ENCODE peak calls at places on chromosome 14, in eight cellular contexts. C, H, Q, L, T, Y, F and V are unnamed samples.

GRCh38 chr14:91315844-91316267 is 71.4 kb upstream of the GPR68 start:
- DNase-seq in Q (no peak), H (peak), L (no peak), T (peak), C (no peak), F (no peak), Y (no peak), V (no peak)

GRCh38 chr14:93902619-93903307 is 24.4 kb upstream of the FAM181A start:
- DNase-seq in T (no peak), F (no peak), H (no peak), L (no peak), Y (no peak), Q (no peak), C (no peak), V (no peak)

GRCh38 chr14:52692248-52692962 is 3.0 kb downstream of the ERO1A start:
- DNase-seq in Q (peak), Y (no peak), T (no peak), F (no peak), H (no peak), L (no peak), C (no peak), V (no peak)

GRCh38 chr14:91419044-91419397 is 1.4 kb upstream of the CCDC88C start:
- DNase-seq in Y (no peak), L (no peak), H (no peak), T (no peak), Q (no peak), C (no peak), F (no peak), V (no peak)

GRCh38 chr14:65356327-65356836 is 56.1 kb upstream of the FUT8 start:
- DNase-seq in L (no peak), C (peak), T (no peak), F (peak), Q (no peak), Y (no peak), H (no peak), V (no peak)

GRCh38 chr14:80464531-80465149 is 253.3 kb upstream of the DIO2 start:
- DNase-seq in Q (no peak), C (no peak), L (no peak), F (peak), H (no peak), Y (no peak), T (no peak), V (peak)

GRCh38 chr14:99467338-99468075 is 13.2 kb downstream of the SETD3 start:
- DNase-seq in F (no peak), L (no peak), Y (no peak), H (no peak), Q (no peak), C (no peak), T (no peak), V (no peak)

GRCh38 chr14:104999361-104999760 is 13.8 kb downstream of the CLBA1 start:
- DNase-seq in Y (no peak), Q (no peak), F (no peak), L (no peak), T (no peak), C (no peak), H (no peak), V (no peak)

GRCh38 chr14:63283501-63284248 is 35.1 kb downstream of the GPHB5 start:
- DNase-seq in L (no peak), Q (no peak), T (no peak), C (no peak), F (no peak), Y (no peak), H (no peak), V (no peak)

GRCh38 chr14:45990252-45990651 is 661.3 kb downstream of the RPL10L start:
- DNase-seq in C (no peak), L (no peak), Y (no peak), Q (no peak), H (no peak), T (no peak), F (no peak), V (no peak)

GRCh38 chr14:32620303-32620702 is 291.2 kb downstream of the AKAP6 start:
- DNase-seq in L (no peak), Y (no peak), F (no peak), H (no peak), Q (no peak), T (no peak), C (peak), V (no peak)

GRCh38 chr14:100439781-100440180 is 116.6 kb downstream of the SLC25A47 start:
- DNase-seq in T (no peak), Q (no peak), Y (no peak), L (no peak), C (no peak), F (no peak), H (no peak), V (no peak)

GRCh38 chr14:83757896-83758295 is 1772.0 kb upstream of the FLRT2 start:
- DNase-seq in H (no peak), F (no peak), Y (no peak), Q (peak), L (no peak), T (no peak), C (peak), V (no peak)

GRCh38 chr14:64410084-64410774 is 22.1 kb downstream of the MTHFD1 start:
- DNase-seq in C (peak), H (no peak), T (no peak), F (peak), L (no peak), Y (no peak), Q (no peak), V (peak)

GRCh38 chr14:105980224-105980623 is 453.8 kb downstream of the TMEM121 start:
- DNase-seq in Y (no peak), H (no peak), F (no peak), T (no peak), L (no peak), C (no peak), Q (no peak), V (no peak)

GRCh38 chr14:71382315-71382714 is 475.1 kb downstream of the PCNX1 start:
- DNase-seq in H (no peak), Y (no peak), L (no peak), C (no peak), T (no peak), F (no peak), Q (no peak), V (no peak)

GRCh38 chr14:69046468-69046867 is 67.4 kb upstream of the ACTN1 start:
- DNase-seq in T (no peak), F (no peak), L (no peak), C (no peak), Q (no peak), H (no peak), Y (no peak), V (no peak)

GRCh38 chr14:85085981-85086380 is 444.0 kb upstream of the FLRT2 start:
- DNase-seq in Q (no peak), C (no peak), H (no peak), Y (no peak), T (no peak), L (no peak), F (no peak), V (no peak)

GRCh38 chr14:43706901-43707300 is 800.2 kb downstream of the FSCB start:
- DNase-seq in F (no peak), Q (no peak), T (no peak), C (no peak), Y (no peak), L (no peak), H (no peak), V (no peak)

GRCh38 chr14:91254456-91254855 is 10.0 kb upstream of the GPR68 start:
- DNase-seq in T (no peak), Q (no peak), C (no peak), L (no peak), Y (no peak), H (no peak), F (no peak), V (no peak)

GRCh38 chr14:95286649-95287048 is 33.1 kb downstream of the CLMN start:
- DNase-seq in H (no peak), T (no peak), L (no peak), F (peak), Y (no peak), C (no peak), Q (no peak), V (no peak)

GRCh38 chr14:103892247-103892646 is 36.0 kb upstream of the TDRD9 start:
- DNase-seq in C (no peak), Y (no peak), Q (no peak), F (no peak), H (no peak), L (no peak), T (no peak), V (no peak)

GRCh38 chr14:97120204-97121120 is 323.3 kb downstream of the VRK1 start:
- DNase-seq in T (peak), Y (no peak), C (no peak), L (no peak), H (no peak), Q (no peak), F (no peak), V (no peak)

GRCh38 chr14:88421286-88421685 is 35.8 kb downstream of the SPATA7 start:
- DNase-seq in H (no peak), Y (no peak), L (no peak), Q (peak), T (no peak), C (no peak), F (no peak), V (no peak)

GRCh38 chr14:80982711-80983110 is 27.3 kb downstream of the TSHR start:
- DNase-seq in F (no peak), Y (no peak), C (no peak), H (no peak), L (no peak), Q (no peak), T (no peak), V (peak)

GRCh38 chr14:60510254-60510975 is 1.5 kb downstream of the SIX6 start:
- DNase-seq in L (peak), C (no peak), Y (no peak), F (no peak), T (no peak), Q (no peak), H (no peak), V (no peak)

GRCh38 chr14:83467811-83468210 is 1934.2 kb upstream of the SEL1L start:
- DNase-seq in T (no peak), L (no peak), H (no peak), Y (no peak), F (no peak), C (no peak), Q (no peak), V (no peak)

GRCh38 chr14:70709726-70710382 is 68.1 kb downstream of the TTC9 start:
- DNase-seq in Y (no peak), F (peak), L (no peak), H (no peak), Q (no peak), C (no peak), T (no peak), V (no peak)

GRCh38 chr14:58298880-58299664 is 717 bp downstream of the ARID4A start:
- DNase-seq in C (no peak), Y (peak), H (peak), F (peak), L (peak), T (peak), Q (no peak), V (peak)

GRCh38 chr14:39243831-39244230 is 10.1 kb downstream of the MIA2 start:
- DNase-seq in Y (no peak), Q (no peak), T (no peak), F (no peak), H (no peak), C (no peak), L (no peak), V (no peak)

GRCh38 chr14:68016243-68016914 is 196.8 kb downstream of the RAD51B start:
- DNase-seq in L (no peak), C (no peak), F (no peak), H (no peak), T (no peak), Q (peak), Y (no peak), V (no peak)

GRCh38 chr14:84825481-84825880 is 704.5 kb upstream of the FLRT2 start:
- DNase-seq in Q (no peak), F (no peak), C (peak), T (no peak), Y (no peak), H (no peak), L (no peak), V (no peak)

GRCh38 chr14:22163051-22163450 is 426.0 kb downstream of the DAD1 start:
- DNase-seq in C (no peak), L (no peak), T (no peak), Y (no peak), F (no peak), Q (no peak), H (no peak), V (peak)
- TF ChIP-seq CTCF in C (peak), L (peak), T (no peak), Y (peak), F (peak), Q (no peak), H (peak), V (peak)

GRCh38 chr14:24135584-24135833 is 485 bp upstream of the PSME1 start:
- DNase-seq in C (no peak), Y (no peak), Q (no peak), L (no peak), F (no peak), H (no peak), T (no peak), V (no peak)
- TF ChIP-seq CTCF in C (no peak), Y (no peak), Q (no peak), L (no peak), F (no peak), H (no peak), T (no peak), V (no peak)

GRCh38 chr14:76699209-76699608 is 62.1 kb upstream of the VASH1 start:
- DNase-seq in Q (no peak), T (no peak), Y (no peak), H (no peak), F (no peak), L (no peak), C (no peak), V (no peak)

GRCh38 chr14:76696791-76697190 is 64.5 kb upstream of the VASH1 start:
- DNase-seq in C (no peak), T (no peak), F (no peak), L (no peak), Y (no peak), H (no peak), Q (no peak), V (no peak)

GRCh38 chr14:76698631-76699030 is 62.6 kb upstream of the VASH1 start:
- DNase-seq in F (no peak), Q (no peak), T (no peak), C (no peak), H (no peak), Y (no peak), L (no peak), V (no peak)

GRCh38 chr14:76697246-76697645 is 64.0 kb upstream of the VASH1 start:
- DNase-seq in F (no peak), L (no peak), T (no peak), H (no peak), Q (no peak), C (no peak), Y (peak), V (no peak)

GRCh38 chr14:76698191-76698590 is 63.1 kb upstream of the VASH1 start:
- DNase-seq in Y (no peak), H (no peak), F (no peak), T (no peak), C (no peak), L (no peak), Q (no peak), V (no peak)
- TF ChIP-seq CTCF in Y (no peak), H (no peak), F (no peak), T (no peak), C (no peak), L (no peak), Q (no peak), V (no peak)

GRCh38 chr14:61559641-61560201 is 135.6 kb upstream of the HIF1A start:
- DNase-seq in F (peak), T (no peak), C (no peak), H (no peak), Q (no peak), L (no peak), Y (no peak), V (peak)
- TF ChIP-seq CTCF in F (no peak), T (no peak), C (no peak), H (no peak), Q (no peak), L (no peak), Y (no peak), V (no peak)